ENCODE peak calls at places on chromosomes 6 and 20, in five cellular contexts. F is body of pancreas, X is adipocyte, R is hepatocyte, G is cardiac muscle cell. C is an unnamed sample.
A peak's percentile ranks its signal among the peaks of the same experiment; 100 is the strongest.

GRCh38 chr6:78611097-78611625 is 256.2 kb upstream of the IRAK1BP1 start:
- DNase-seq in F (no peak), X (no peak), G (no peak), R (no peak), C (no peak)

GRCh38 chr6:139395891-139396299 is 21.4 kb upstream of the CITED2 start:
- DNase-seq in X (no peak), G (no peak), F (no peak), R (no peak), C (no peak)

GRCh38 chr6:116996842-116997241 is 119.8 kb downstream of the RFX6 start:
- DNase-seq in G (no peak), R (no peak), F (no peak), X (no peak), C (no peak)

GRCh38 chr20:37230200-37230599 is 31.4 kb downstream of the GHRH start:
- DNase-seq in G (no peak), F (peak; percentile 2), R (no peak), X (no peak), C (no peak)

GRCh38 chr6:107655245-107655644 is 165.3 kb downstream of the SOBP start:
- DNase-seq in G (no peak), X (no peak), R (no peak), F (no peak), C (no peak)

GRCh38 chr20:45290677-45291355 is 15.8 kb upstream of the RBPJL start:
- DNase-seq in G (peak; percentile 85), R (peak; percentile 84), F (peak; percentile 91), X (peak; percentile 92), C (peak; percentile 60)

GRCh38 chr6:97215157-97215769 is 67.8 kb downstream of the MMS22L start:
- DNase-seq in R (peak; percentile 69), X (peak; percentile 79), F (no peak), G (peak; percentile 75), C (no peak)

GRCh38 chr6:104955927-104956662 is 812 bp upstream of the LIN28B start:
- DNase-seq in X (no peak), G (no peak), R (peak; percentile 55), F (no peak), C (no peak)

GRCh38 chr6:125807293-125807692 is 16.5 kb downstream of the NCOA7 start:
- DNase-seq in R (no peak), F (no peak), G (no peak), X (no peak), C (no peak)

GRCh38 chr6:67541591-67541990 is 1093.5 kb upstream of the ADGRB3 start:
- DNase-seq in X (peak; percentile 27), R (no peak), G (no peak), F (no peak), C (no peak)

GRCh38 chr6:84280030-84280429 is 52.6 kb upstream of the CEP162 start:
- DNase-seq in G (no peak), R (no peak), X (no peak), F (no peak), C (no peak)

GRCh38 chr6:151679081-151679480 is 128.4 kb upstream of the ESR1 start:
- DNase-seq in X (peak; percentile 29), F (no peak), R (no peak), G (peak; percentile 54), C (no peak)

GRCh38 chr6:109015185-109015584 is 79.5 kb downstream of the SESN1 start:
- DNase-seq in G (no peak), R (no peak), X (no peak), F (no peak), C (no peak)

GRCh38 chr6:104702126-104702841 is 157.4 kb downstream of the HACE1 start:
- DNase-seq in F (no peak), G (no peak), R (no peak), X (no peak), C (no peak)

GRCh38 chr6:36216559-36216958 is 20.0 kb downstream of the BRPF3 start:
- DNase-seq in G (peak; percentile 54), F (no peak), R (no peak), X (peak; percentile 31), C (no peak)

GRCh38 chr6:21935561-21936028 is 342.0 kb downstream of the SOX4 start:
- DNase-seq in X (peak; percentile 38), F (peak; percentile 35), G (peak; percentile 63), R (no peak), C (no peak)

GRCh38 chr20:59165794-59166709 is 2.4 kb downstream of the ZNF831 start:
- DNase-seq in X (no peak), R (no peak), F (no peak), G (no peak), C (no peak)

GRCh38 chr20:54292186-54292585 is 84.3 kb downstream of the PFDN4 start:
- DNase-seq in F (no peak), X (no peak), G (peak; percentile 38), R (no peak), C (no peak)

GRCh38 chr6:40825085-40825484 is 213.9 kb downstream of the UNC5CL start:
- DNase-seq in F (no peak), G (no peak), R (no peak), X (no peak), C (no peak)

GRCh38 chr6:125974214-125974866 is 12.0 kb upstream of the TRMT11 start:
- DNase-seq in R (peak; percentile 60), F (no peak), G (peak; percentile 81), X (peak; percentile 94), C (no peak)

GRCh38 chr6:124870611-124871201 is 91.5 kb upstream of the RNF217 start:
- DNase-seq in G (peak; percentile 61), X (peak; percentile 79), R (peak; percentile 47), F (no peak), C (no peak)

GRCh38 chr20:37890643-37891042 is 12.3 kb upstream of the VSTM2L start:
- DNase-seq in X (no peak), G (no peak), R (no peak), F (no peak), C (no peak)

GRCh38 chr6:35214869-35215664 is 1.3 kb downstream of the SCUBE3 start:
- DNase-seq in R (peak; percentile 15), G (no peak), F (no peak), X (peak; percentile 14), C (no peak)

GRCh38 chr20:45288860-45289259 is 17.8 kb upstream of the RBPJL start:
- DNase-seq in R (no peak), G (no peak), X (no peak), F (no peak), C (no peak)

GRCh38 chr6:37576336-37576737 is 76.6 kb upstream of the CCDC167 start:
- DNase-seq in R (no peak), X (peak; percentile 62), G (no peak), F (no peak), C (no peak)

GRCh38 chr6:47141166-47141565 is 99.0 kb upstream of the ADGRF1 start:
- DNase-seq in X (no peak), R (no peak), F (no peak), G (no peak), C (no peak)

GRCh38 chr20:34473262-34473883 is 42.8 kb upstream of the DYNLRB1 start:
- DNase-seq in F (no peak), G (peak; percentile 58), X (peak; percentile 58), R (peak; percentile 65), C (no peak)

GRCh38 chr6:5141046-5141445 is 55.9 kb downstream of the PPP1R3G start:
- DNase-seq in X (no peak), R (no peak), F (no peak), G (no peak), C (no peak)

GRCh38 chr20:44805991-44806729 is 4.2 kb downstream of the RIMS4 start:
- DNase-seq in X (peak; percentile 88), G (peak; percentile 87), F (no peak), R (peak; percentile 72), C (no peak)

GRCh38 chr6:37244430-37245310 is 12.9 kb upstream of the TBC1D22B start:
- DNase-seq in X (peak; percentile 99), R (peak; percentile 83), F (peak; percentile 86), G (peak; percentile 100), C (no peak)

DNA sequence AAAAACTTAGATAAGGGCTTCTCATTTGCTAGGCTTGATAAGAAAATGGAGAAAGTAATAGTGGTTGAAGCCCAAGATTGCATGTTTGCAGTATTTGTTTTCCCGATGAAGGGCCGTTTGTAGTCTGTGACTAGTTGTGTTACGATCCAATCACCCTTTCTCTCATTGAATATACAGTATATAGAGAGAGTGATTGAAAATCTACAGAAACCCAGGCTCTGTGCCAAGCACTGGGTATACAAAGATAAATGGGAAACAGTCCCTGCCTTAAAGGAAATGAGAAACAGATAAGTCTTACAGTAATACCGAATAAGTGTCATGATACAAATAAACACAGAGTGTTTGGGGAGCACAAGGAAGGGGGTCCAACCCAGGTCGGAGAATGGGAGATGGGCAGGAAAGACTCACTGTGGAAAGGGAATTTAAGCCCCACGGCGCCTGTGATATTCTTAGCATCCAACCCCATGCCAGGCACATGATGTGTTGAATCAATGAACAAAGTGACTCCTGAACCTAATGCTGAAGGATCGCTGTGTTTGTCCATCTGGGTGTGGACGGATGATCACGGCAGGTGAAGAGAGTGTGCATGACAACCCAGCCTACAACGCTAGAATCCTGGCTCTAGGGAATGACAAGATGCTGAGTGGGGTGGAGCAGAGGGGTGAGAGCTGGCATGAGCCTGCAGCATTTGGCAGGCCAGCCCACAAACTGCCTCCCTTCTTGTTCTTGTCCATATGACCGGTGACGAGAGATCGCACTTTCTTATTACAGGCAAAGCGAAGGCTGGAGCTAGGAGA is 55.0 kb upstream of the CDKAL1 start:
- DNase-seq in F (no peak), R (no peak), G (peak; percentile 31), X (no peak), C (no peak)
- H3K36me3 ChIP-seq in F (no peaks in the 10 kb centered on the region), R (no peaks in the 10 kb centered on the region), G (peaks cover 25% of the 10 kb centered on the region), X (peaks cover 36% of the 10 kb centered on the region), C (no peaks in the 10 kb centered on the region)

GRCh38 chr6:42885702-42886101 is 6.3 kb downstream of the RPL7L1 start:
- DNase-seq in R (no peak), F (no peak), X (no peak), G (no peak), C (no peak)
- H3K36me3 ChIP-seq in R (peaks cover 3% of the 10 kb centered on the region), F (peaks cover 29% of the 10 kb centered on the region), X (peaks cover 57% of the 10 kb centered on the region), G (peaks cover 36% of the 10 kb centered on the region), C (peaks cover 29% of the 10 kb centered on the region)

GRCh38 chr6:7886132-7886531 is 24.5 kb downstream of the TXNDC5 start:
- DNase-seq in F (no peak), R (no peak), X (no peak), G (no peak), C (no peak)

GRCh38 chr6:7891098-7891872 is 19.3 kb downstream of the TXNDC5 start:
- DNase-seq in G (no peak), F (no peak), R (no peak), X (no peak), C (no peak)

GRCh38 chr6:7887278-7887991 is 23.2 kb downstream of the TXNDC5 start:
- DNase-seq in R (no peak), X (no peak), G (no peak), F (no peak), C (no peak)

GRCh38 chr6:7893342-7893741 is 17.2 kb downstream of the TXNDC5 start:
- DNase-seq in R (no peak), X (no peak), G (no peak), F (no peak), C (no peak)

GRCh38 chr6:7888587-7889357 is 21.8 kb downstream of the TXNDC5 start:
- DNase-seq in F (no peak), R (no peak), X (no peak), G (no peak), C (no peak)
- H3K36me3 ChIP-seq in F (peaks cover 65% of the 10 kb centered on the region), R (no peaks in the 10 kb centered on the region), X (peaks cover 100% of the 10 kb centered on the region), G (peaks cover 48% of the 10 kb centered on the region), C (peaks cover 14% of the 10 kb centered on the region)

DNA sequence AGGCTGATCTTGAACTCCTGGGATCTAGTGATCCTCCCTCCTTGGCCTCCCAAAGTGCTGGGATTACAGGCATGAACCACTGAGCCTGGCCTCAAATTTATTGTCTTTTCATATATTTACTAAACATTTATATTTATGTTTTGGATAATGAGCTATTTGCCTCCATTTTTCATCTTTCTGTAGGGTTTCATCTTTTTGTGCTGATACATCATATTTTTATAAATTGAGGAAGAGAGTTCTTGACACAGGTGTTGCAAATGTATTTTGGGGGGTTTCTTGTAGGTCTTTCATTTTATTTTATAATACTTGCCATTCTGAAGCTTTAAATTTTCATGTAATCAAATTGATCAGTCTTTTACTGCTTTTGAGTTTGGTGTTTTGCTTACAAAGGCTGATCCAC is 72.4 kb downstream of the L3MBTL3 start:
- DNase-seq in R (no peak), X (no peak), F (no peak), G (no peak), C (no peak)
- H3K36me3 ChIP-seq in R (no peaks in the 10 kb centered on the region), X (peaks cover 5% of the 10 kb centered on the region), F (no peaks in the 10 kb centered on the region), G (no peaks in the 10 kb centered on the region), C (no peaks in the 10 kb centered on the region)